ENCODE peak calls at places on chromosomes 2 and 18, in nine cellular contexts. A, U, X, P, Y, T, K, I and Q are unnamed samples.

GRCh38 chr2:239881031-239881471 is 144.1 kb downstream of the NDUFA10 start:
- DNase-seq in A (no peak), U (no peak), X (no peak), P (no peak), Y (no peak), T (no peak), K (peak; percentile 43), I (no peak), Q (peak; percentile 33)

GRCh38 chr18:59927246-59927825 is 27.5 kb downstream of the PMAIP1 start:
- DNase-seq in A (no peak), U (no peak), X (no peak), P (peak; percentile 66), Y (no peak), T (no peak), K (no peak), I (no peak), Q (no peak)

GRCh38 chr2:39568561-39569006 is 97.1 kb upstream of the TMEM178A start:
- DNase-seq in A (no peak), U (no peak), X (no peak), P (peak; percentile 84), Y (no peak), T (no peak), K (no peak), I (no peak), Q (peak; percentile 16)

GRCh38 chr2:28613181-28613580 is 117.3 kb downstream of the PLB1 start:
- DNase-seq in A (peak; percentile 38), U (no peak), X (no peak), P (no peak), Y (no peak), T (no peak), K (no peak), I (no peak), Q (no peak)

GRCh38 chr2:109647636-109648035 is 33.5 kb downstream of the SOWAHC start:
- DNase-seq in A (no peak), U (no peak), X (no peak), P (peak; percentile 25), Y (no peak), T (no peak), K (no peak), I (no peak), Q (no peak)

GRCh38 chr2:120871016-120871635 is 135.5 kb downstream of the GLI2 start:
- DNase-seq in A (no peak), U (no peak), X (no peak), P (no peak), Y (no peak), T (no peak), K (no peak), I (no peak), Q (no peak)

GRCh38 chr2:102006886-102007278 is 15.1 kb downstream of the IL1R2 start:
- DNase-seq in A (no peak), U (no peak), X (no peak), P (no peak), Y (no peak), T (no peak), K (no peak), I (no peak), Q (no peak)

GRCh38 chr2:39411186-39411944 is 25.7 kb downstream of the MAP4K3 start:
- DNase-seq in A (no peak), U (no peak), X (no peak), P (peak; percentile 96), Y (no peak), T (no peak), K (no peak), I (no peak), Q (no peak)

GRCh38 chr2:64679673-64680425 is 26.1 kb upstream of the SERTAD2 start:
- DNase-seq in A (no peak), U (no peak), X (no peak), P (no peak), Y (no peak), T (no peak), K (no peak), I (no peak), Q (no peak)

GRCh38 chr2:159728645-159729044 is 16.3 kb downstream of the MARCHF7 start:
- DNase-seq in A (no peak), U (no peak), X (no peak), P (no peak), Y (no peak), T (no peak), K (no peak), I (no peak), Q (no peak)

GRCh38 chr2:70962211-70962884 is 16.1 kb upstream of the ANKRD53 start:
- DNase-seq in A (no peak), U (no peak), X (no peak), P (no peak), Y (no peak), T (no peak), K (no peak), I (no peak), Q (peak; percentile 2)

GRCh38 chr2:48205137-48205798 is 299.0 kb upstream of the FBXO11 start:
- DNase-seq in A (no peak), U (peak; percentile 31), X (no peak), P (peak; percentile 8), Y (no peak), T (no peak), K (no peak), I (no peak), Q (no peak)

GRCh38 chr2:231069379-231070054 is 12.8 kb downstream of the PSMD1 start:
- DNase-seq in A (no peak), U (no peak), X (no peak), P (peak; percentile 81), Y (no peak), T (no peak), K (no peak), I (no peak), Q (no peak)

GRCh38 chr18:63965716-63966330 is 4.1 kb upstream of the SERPINB8 start:
- DNase-seq in A (no peak), U (no peak), X (no peak), P (no peak), Y (no peak), T (no peak), K (no peak), I (no peak), Q (no peak)

GRCh38 chr18:35141567-35142269 is 99.1 kb upstream of the ZNF397 start:
- DNase-seq in A (no peak), U (no peak), X (no peak), P (no peak), Y (no peak), T (no peak), K (no peak), I (no peak), Q (no peak)

DNA sequence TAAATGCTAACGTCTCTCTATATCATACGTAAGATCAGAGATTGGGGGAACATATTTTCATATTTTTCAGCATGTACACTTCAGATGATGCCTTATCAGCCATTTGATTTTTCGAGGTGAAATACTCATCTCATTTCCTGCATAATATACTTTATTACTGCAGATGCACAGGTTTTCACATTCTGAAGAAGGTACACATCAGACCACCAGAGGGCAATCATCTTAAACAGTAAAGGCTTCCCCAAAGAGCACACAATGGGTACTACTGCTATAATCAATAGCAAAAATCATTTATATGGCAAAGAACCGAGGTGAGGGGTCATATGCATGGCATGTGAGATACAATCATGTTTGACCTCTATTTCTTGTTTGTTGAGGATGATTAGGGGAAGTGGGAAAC is 118.9 kb downstream of the EPB41L3 start:
- DNase-seq in A (no peak), U (peak; percentile 41), X (no peak), P (peak; percentile 65), Y (no peak), T (no peak), K (no peak), I (no peak), Q (no peak)
- TF ChIP-seq POLR2A in A (no peak), U (no peak), X (no peak), P (no peak), Y (no peak), T (no peak), K (no peak), I (no peak), Q (no peak)

GRCh38 chr2:208254871-208255556 is at the start of gene IDH1:
- DNase-seq in A (peak; percentile 96), U (peak; percentile 92), X (peak; percentile 92), P (peak; percentile 89), Y (peak; percentile 96), T (peak; percentile 99), K (peak; percentile 97), I (peak; percentile 85), Q (peak; percentile 99)
- TF ChIP-seq POLR2A in A (no peak), U (peak; percentile 54), X (peak; percentile 65), P (no peak), Y (no peak), T (peak; percentile 52), K (no peak), I (peak; percentile 80), Q (peak; percentile 83)

DNA sequence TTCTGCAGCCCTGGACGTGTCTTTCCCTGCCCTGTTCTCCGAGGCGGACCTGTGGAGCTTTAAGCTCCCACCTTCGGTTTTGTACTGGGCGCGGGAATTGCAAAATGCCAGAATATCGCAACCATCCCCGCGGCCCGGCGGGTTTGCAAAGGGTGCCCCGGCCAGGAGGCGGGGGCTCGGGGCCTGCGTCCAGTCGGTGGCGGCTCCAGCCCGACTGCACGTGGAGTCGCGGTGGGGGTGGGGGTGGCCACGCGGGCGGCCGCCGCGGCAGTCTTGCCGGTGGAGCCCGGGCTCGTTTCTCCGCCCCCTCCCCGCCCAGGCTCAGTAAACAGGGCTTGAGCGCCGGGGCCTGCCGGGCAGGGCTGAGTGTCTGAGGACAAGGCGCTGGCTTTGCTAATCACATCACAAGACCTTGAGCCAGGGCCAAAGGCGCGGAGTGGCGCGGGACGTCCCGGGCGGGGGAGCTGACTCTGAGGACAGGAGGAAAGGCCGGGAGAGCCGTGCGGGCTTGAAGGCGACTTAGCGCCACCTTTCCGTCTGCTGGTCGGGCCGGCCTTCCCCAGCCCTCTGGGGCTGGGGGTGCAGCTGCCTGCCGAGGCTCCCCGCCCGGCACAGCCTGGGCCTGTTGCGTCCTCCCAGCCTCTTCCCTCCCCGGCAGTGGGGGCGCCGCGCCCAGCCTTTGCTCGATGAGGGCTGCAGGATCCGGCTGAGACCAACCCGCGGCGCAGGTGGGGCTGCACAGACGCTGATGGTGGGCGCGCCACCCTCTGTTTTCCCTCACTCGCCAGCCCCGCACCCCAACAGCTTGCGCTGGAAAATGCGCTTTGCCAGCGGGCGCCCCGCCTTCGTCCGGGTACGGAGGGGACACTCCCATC is 786 bp upstream of the ZFP36L2 start:
- DNase-seq in A (peak; percentile 97), U (peak; percentile 91), X (peak; percentile 80), P (peak; percentile 68), Y (peak; percentile 92), T (peak; percentile 96), K (peak; percentile 95), I (peak; percentile 87), Q (peak; percentile 98)
- TF ChIP-seq POLR2A in A (no peak), U (peak; percentile 49), X (peak; percentile 68), P (no peak), Y (no peak), T (peak; percentile 16), K (peak; percentile 65), I (peak; percentile 56), Q (peak; percentile 53)

GRCh38 chr2:68060652-68061051 is 2.2 kb downstream of the C1D start:
- DNase-seq in A (no peak), U (no peak), X (no peak), P (no peak), Y (no peak), T (no peak), K (no peak), I (no peak), Q (no peak)
- TF ChIP-seq POLR2A in A (no peak), U (no peak), X (no peak), P (no peak), Y (no peak), T (no peak), K (no peak), I (no peak), Q (no peak)